ENCODE peak calls at places on chromosomes 11 and 22, in ten cellular contexts. V is choroid plexus epithelial cell; D is fibroblast of pulmonary artery; O is cardiac fibroblast; S is NCI-H2029 treated with DMSO at 0.1 percent for 48 hours; I is NCI-H345; G is NCI-H1436; Z is lung; E is H4; K is stimulated activated naive CD8-positive, alpha-beta T cell treated with anti-CD3 and anti-CD28 coated beads, Interleukin-15, amount 100 ng/mL, for 72 hours. Y is an unnamed sample.
A peak's percentile ranks its signal among the peaks of the same experiment; 100 is the strongest.

GRCh38 chr11:126874831-126875230 is 125.7 kb downstream of the KIRREL3 start:
- DNase-seq in Z (no peak), V (no peak), G (no peak), D (no peak), K (no peak), I (no peak), O (no peak), S (no peak), E (no peak), Y (no peak)

GRCh38 chr11:119087747-119088241 is 3.1 kb downstream of the HMBS start:
- DNase-seq in V (no peak), K (no peak), E (no peak), G (no peak), I (no peak), D (no peak), O (no peak), Z (no peak), S (no peak), Y (no peak)

GRCh38 chr11:76276046-76276772 is 69.9 kb upstream of the WNT11 start:
- DNase-seq in V (no peak), S (no peak), G (no peak), O (no peak), E (no peak), K (no peak), D (no peak), Z (no peak), I (no peak), Y (no peak)

GRCh38 chr22:25698461-25698860 is 43.5 kb upstream of the MYO18B start:
- DNase-seq in S (no peak), K (no peak), O (no peak), I (no peak), V (no peak), E (no peak), D (no peak), G (no peak), Z (no peak), Y (no peak)

GRCh38 chr22:22788460-22789037 is 99.1 kb upstream of the IGLL5 start:
- DNase-seq in Z (no peak), G (no peak), D (no peak), O (no peak), E (no peak), K (no peak), V (no peak), I (no peak), S (no peak), Y (no peak)

GRCh38 chr11:71998649-71999310 is at the start of gene IL18BP:
- DNase-seq in O (no peak), G (no peak), V (no peak), E (no peak), Z (no peak), S (no peak), I (no peak), D (no peak), K (no peak), Y (no peak)

GRCh38 chr11:58575377-58576020 is at the start of gene LPXN:
- DNase-seq in K (peak; percentile 45), S (no peak), E (peak; percentile 9), G (no peak), O (peak; percentile 8), Z (no peak), I (no peak), D (peak; percentile 17), V (peak; percentile 14), Y (no peak)

GRCh38 chr11:108743851-108744250 is 79.0 kb downstream of the DDX10 start:
- DNase-seq in V (no peak), K (no peak), O (no peak), Z (no peak), I (no peak), G (no peak), S (no peak), E (no peak), D (no peak), Y (no peak)

GRCh38 chr11:12044799-12045198 is 36.4 kb upstream of the DKK3 start:
- DNase-seq in G (no peak), V (no peak), K (no peak), E (no peak), D (no peak), Z (no peak), I (no peak), S (no peak), O (no peak), Y (no peak)

GRCh38 chr11:69337211-69337721 is 43.3 kb downstream of the MYEOV start:
- DNase-seq in I (peak; percentile 71), E (no peak), O (no peak), V (peak; percentile 48), Z (no peak), G (no peak), K (peak; percentile 25), S (no peak), D (no peak), Y (no peak)

GRCh38 chr11:27040302-27041115 is at the start of gene BBOX1:
- DNase-seq in V (no peak), I (peak; percentile 22), E (no peak), G (peak; percentile 5), K (no peak), S (no peak), D (peak; percentile 14), O (peak; percentile 34), Z (no peak), Y (no peak)

GRCh38 chr22:32804036-32804435 is 2.5 kb downstream of the TIMP3 start:
- DNase-seq in S (no peak), D (peak; percentile 46), I (no peak), Z (no peak), E (peak; percentile 29), V (peak; percentile 89), O (peak; percentile 51), G (no peak), K (no peak), Y (no peak)